ENCODE peak calls at places on chromosomes 12 and 14, in seven cellular contexts. O, U, G, F, T, I and V are unnamed samples.

GRCh38 chr14:35963209-35963608 is 137.1 kb downstream of the BRMS1L start:
- DNase-seq in O (peak; percentile 3), I (peak; percentile 15), T (no peak), G (no peak), U (no peak), F (peak; percentile 45), V (no peak)

GRCh38 chr12:27542628-27543027 is 18.6 kb downstream of the PPFIBP1 start:
- DNase-seq in T (no peak), U (no peak), G (no peak), I (no peak), O (no peak), F (no peak), V (no peak)

GRCh38 chr12:56146492-56147460 is 5.6 kb upstream of the MYL6B start:
- DNase-seq in T (no peak), G (no peak), F (no peak), I (no peak), O (no peak), U (no peak), V (no peak)

GRCh38 chr12:96177013-96177412 is 17.2 kb upstream of the ELK3 start:
- DNase-seq in U (no peak), O (no peak), F (no peak), I (no peak), T (no peak), G (no peak), V (no peak)

GRCh38 chr14:24481622-24482324 is 26.3 kb downstream of the CMA1 start:
- DNase-seq in F (peak; percentile 97), T (peak; percentile 89), G (peak; percentile 17), U (peak; percentile 71), I (peak; percentile 44), O (peak; percentile 77), V (peak; percentile 54)

GRCh38 chr12:52501490-52501889 is 8.4 kb upstream of the KRT6A start:
- DNase-seq in F (no peak), G (no peak), I (no peak), T (no peak), O (no peak), U (no peak), V (no peak)

GRCh38 chr12:53844989-53845836 is 93.4 kb upstream of the HOXC13 start:
- DNase-seq in O (no peak), U (no peak), T (no peak), G (no peak), I (no peak), F (no peak), V (peak; percentile 90)

GRCh38 chr12:95218852-95219171 is 1.2 kb downstream of the VEZT start:
- DNase-seq in U (no peak), T (no peak), F (no peak), G (no peak), I (no peak), O (no peak), V (no peak)

GRCh38 chr12:38905480-38906351 is at the start of gene CPNE8:
- DNase-seq in U (peak; percentile 64), T (no peak), F (no peak), O (peak; percentile 55), I (peak; percentile 48), G (peak; percentile 48), V (peak; percentile 23)

GRCh38 chr12:5889381-5890047 is 55.5 kb downstream of the ANO2 start:
- DNase-seq in I (peak; percentile 62), U (peak; percentile 15), F (peak; percentile 26), T (peak; percentile 80), G (no peak), O (peak; percentile 39), V (no peak)

GRCh38 chr12:52334185-52334584 is 13.0 kb upstream of the KRT83 start:
- DNase-seq in U (no peak), F (no peak), O (no peak), G (no peak), I (no peak), T (no peak), V (no peak)

GRCh38 chr14:22540286-22540685 is 48.7 kb downstream of the DAD1 start:
- DNase-seq in T (no peak), O (no peak), I (no peak), U (no peak), F (no peak), G (no peak), V (no peak)

GRCh38 chr12:69935651-69936100 is 110.6 kb downstream of the MYRFL start:
- DNase-seq in G (no peak), T (no peak), O (peak; percentile 78), F (no peak), I (no peak), U (no peak), V (peak; percentile 91)

GRCh38 chr14:95424533-95424932 is 91.9 kb downstream of the SYNE3 start:
- DNase-seq in G (no peak), O (no peak), T (no peak), I (no peak), F (no peak), U (no peak), V (no peak)

GRCh38 chr14:33475623-33476022 is 475.3 kb downstream of the EGLN3 start:
- DNase-seq in G (no peak), T (peak; percentile 76), U (no peak), F (peak; percentile 58), I (no peak), O (peak; percentile 56), V (no peak)

GRCh38 chr14:60777856-60778578 is 43.5 kb downstream of the MNAT1 start:
- DNase-seq in O (no peak), T (no peak), U (no peak), I (no peak), F (no peak), G (no peak), V (no peak)

GRCh38 chr12:108686753-108687152 is 44.6 kb downstream of the CORO1C start:
- DNase-seq in G (no peak), O (no peak), F (no peak), I (no peak), U (no peak), T (no peak), V (no peak)

GRCh38 chr14:93824518-93825234 is 36.4 kb upstream of the PRIMA1 start:
- DNase-seq in O (peak; percentile 84), T (no peak), F (peak; percentile 8), G (no peak), U (no peak), I (no peak), V (no peak)

GRCh38 chr12:101768781-101769180 is 29.5 kb upstream of the SYCP3 start:
- DNase-seq in G (no peak), O (no peak), T (no peak), I (no peak), U (no peak), F (peak; percentile 45), V (no peak)

GRCh38 chr12:46382425-46382973 is 9.9 kb upstream of the SLC38A2 start:
- DNase-seq in O (no peak), G (no peak), T (no peak), U (no peak), F (no peak), I (no peak), V (no peak)

GRCh38 chr12:94987806-94988205 is 15.7 kb downstream of the NDUFA12 start:
- DNase-seq in T (no peak), F (no peak), O (no peak), G (no peak), I (no peak), U (no peak), V (no peak)

DNA sequence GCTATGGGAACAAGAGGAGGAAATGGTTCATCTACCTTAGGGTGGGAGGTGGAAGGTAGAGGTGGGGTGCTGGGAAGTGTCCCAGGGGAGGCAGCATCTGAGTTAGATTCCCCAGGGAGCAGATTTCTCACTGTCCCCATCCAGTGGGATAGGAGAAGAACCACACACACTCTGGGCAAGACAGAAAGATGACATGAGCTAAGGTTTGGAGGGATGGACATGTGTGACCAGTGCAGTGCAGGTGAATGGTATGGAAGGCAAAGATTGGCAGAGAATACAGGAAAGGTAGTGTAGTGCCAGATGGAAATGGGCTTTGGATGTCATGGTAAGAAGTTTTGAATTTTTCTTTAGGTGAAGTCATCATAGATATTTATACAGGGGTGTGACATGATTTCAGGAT is 11.3 kb upstream of the DUSP6 start:
- DNase-seq in F (no peak), U (no peak), T (no peak), G (no peak), O (no peak), I (no peak), V (no peak)
- TF ChIP-seq JUND in F (no peak), U (no peak), T (no peak), G (no peak), O (no peak), I (no peak), V (no peak)

DNA sequence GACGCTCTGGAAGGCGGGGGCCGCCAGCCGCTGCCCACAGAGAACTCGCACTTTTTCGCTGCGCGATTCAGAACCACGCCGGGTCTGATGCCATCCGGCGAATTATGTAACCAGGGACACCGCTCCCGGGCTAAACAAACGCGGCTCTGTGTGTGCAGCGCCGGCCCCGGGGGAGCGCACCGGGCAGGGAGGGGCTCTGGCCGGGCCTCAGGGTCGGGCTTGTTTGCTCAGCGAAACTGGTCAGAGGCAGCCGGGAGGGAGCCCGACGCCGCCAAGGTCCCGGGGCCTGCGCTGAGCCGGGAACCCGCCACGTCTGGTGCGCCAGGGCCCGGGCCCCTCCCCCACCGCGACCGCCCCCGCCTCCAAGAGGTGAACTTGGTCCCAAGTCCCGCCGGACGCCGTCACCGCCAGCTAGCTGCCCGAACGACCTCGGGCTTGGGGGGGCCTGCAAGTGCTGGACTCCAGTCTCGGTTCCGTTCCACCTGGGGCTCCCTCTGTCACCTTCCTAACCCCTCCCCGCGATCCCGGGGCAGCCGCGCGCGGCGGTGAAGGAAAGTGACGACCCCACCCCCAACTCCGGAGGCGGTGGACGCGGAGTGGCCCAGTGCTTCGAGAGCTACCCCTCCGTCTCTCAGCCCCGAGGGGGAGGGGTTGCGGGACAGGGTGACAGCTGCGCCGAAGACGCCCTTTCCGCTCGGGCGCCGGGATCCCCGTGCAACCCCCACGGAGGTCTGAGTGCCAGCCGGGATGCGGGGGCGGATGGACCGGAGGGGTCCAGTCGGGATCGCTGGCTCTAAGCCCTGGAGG is 848 bp downstream of the CTDSP2 start:
- DNase-seq in I (no peak), T (peak; percentile 79), F (peak; percentile 90), O (peak; percentile 84), U (peak; percentile 78), G (no peak), V (peak; percentile 81)
- TF ChIP-seq JUND in I (no peak), T (no peak), F (no peak), O (no peak), U (no peak), G (no peak), V (no peak)

GRCh38 chr12:93205361-93205760 is 172.4 kb upstream of the NUDT4 start:
- DNase-seq in I (no peak), O (peak; percentile 49), F (no peak), G (no peak), U (no peak), T (no peak), V (no peak)
- TF ChIP-seq JUND in I (no peak), O (no peak), F (no peak), G (no peak), U (no peak), T (no peak), V (no peak)

DNA sequence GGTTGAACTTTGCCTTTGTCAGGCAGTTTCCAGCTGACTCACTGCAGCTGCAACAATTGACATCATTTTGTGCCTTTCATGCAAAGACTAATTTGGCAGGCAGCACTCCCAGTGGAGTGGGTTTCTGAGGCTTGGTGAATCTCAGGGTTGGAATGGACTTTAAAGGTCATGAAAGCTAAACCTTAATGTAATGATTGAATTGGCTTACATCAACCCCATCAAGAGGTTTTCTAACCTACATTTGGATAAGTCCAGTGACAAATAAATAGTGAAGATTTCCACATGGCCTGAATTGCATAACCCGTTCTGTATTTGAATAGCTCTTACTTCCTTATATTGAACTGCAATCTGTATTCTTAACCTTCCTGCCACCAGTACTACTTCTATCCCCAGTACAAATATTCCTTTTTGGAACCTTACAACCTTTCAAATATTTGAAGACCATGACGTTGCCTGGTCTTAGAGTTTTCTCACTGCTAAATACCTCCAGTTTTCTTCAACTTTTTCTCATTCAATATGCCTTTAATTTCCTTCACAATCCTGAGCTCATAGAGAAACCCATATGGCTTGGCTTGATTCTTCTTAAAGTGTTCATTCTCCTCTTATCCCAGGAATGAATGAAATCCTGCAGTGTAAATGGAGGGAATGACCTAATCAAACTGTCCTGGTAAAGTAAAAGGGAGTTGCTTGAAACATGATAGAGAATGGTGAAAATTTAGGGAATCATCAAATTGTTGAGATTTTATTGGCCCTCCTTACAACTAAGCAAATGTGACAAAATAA is 168.1 kb upstream of the NOVA1 start:
- DNase-seq in U (no peak), G (no peak), F (no peak), T (no peak), I (no peak), O (no peak), V (no peak)
- TF ChIP-seq JUND in U (no peak), G (no peak), F (no peak), T (no peak), I (no peak), O (no peak), V (no peak)